ENCODE peak calls at places on chromosomes 13 and 19, in ten cellular contexts. U, O, A, N, Q, C, D, J, T and L are unnamed samples.

GRCh38 chr13:109151696-109152095 is 522.3 kb downstream of the MYO16 start:
- DNase-seq in O (no peak), C (no peak), T (no peak), A (no peak), J (no peak), Q (no peak), D (peak; percentile 46), U (no peak), N (no peak), L (no peak)

GRCh38 chr13:67277581-67277980 is 47.4 kb upstream of the PCDH9 start:
- DNase-seq in D (no peak), C (no peak), Q (no peak), N (no peak), O (no peak), J (no peak), A (no peak), T (no peak), U (no peak), L (no peak)

GRCh38 chr13:45921337-45921736 is 69.8 kb upstream of the SIAH3 start:
- DNase-seq in O (no peak), J (no peak), U (no peak), C (no peak), N (no peak), A (no peak), T (no peak), Q (no peak), D (no peak), L (no peak)

GRCh38 chr13:20363162-20363561 is 131.0 kb upstream of the GJB6 start:
- DNase-seq in C (no peak), O (no peak), U (no peak), A (no peak), J (no peak), N (no peak), Q (no peak), D (no peak), T (no peak), L (no peak)

GRCh38 chr19:33426621-33427475 is 53.3 kb downstream of the CEBPG start:
- DNase-seq in Q (no peak), N (peak; percentile 54), J (no peak), T (no peak), D (no peak), U (no peak), A (no peak), C (no peak), O (no peak), L (no peak)

GRCh38 chr13:113297370-113297871 is 382 bp downstream of the LAMP1 start:
- DNase-seq in U (peak; percentile 11), D (no peak), N (no peak), T (peak; percentile 27), C (no peak), O (peak; percentile 11), Q (peak; percentile 37), A (peak; percentile 60), J (no peak), L (peak; percentile 86)

GRCh38 chr13:34155931-34156607 is 338.1 kb downstream of the RFC3 start:
- DNase-seq in A (no peak), N (no peak), Q (no peak), U (no peak), D (peak; percentile 56), C (no peak), J (no peak), T (no peak), O (peak; percentile 39), L (no peak)

GRCh38 chr13:110132178-110132975 is 174.6 kb downstream of the COL4A1 start:
- DNase-seq in O (no peak), T (no peak), D (no peak), Q (peak; percentile 26), C (no peak), A (no peak), N (no peak), U (no peak), J (no peak), L (peak; percentile 83)

GRCh38 chr19:18803550-18804138 is 12.5 kb upstream of the COMP start:
- DNase-seq in D (no peak), Q (no peak), T (no peak), J (no peak), U (no peak), N (no peak), O (no peak), C (no peak), A (no peak), L (no peak)

GRCh38 chr19:8355631-8356402 is 8.1 kb upstream of the ANGPTL4 start:
- DNase-seq in D (peak; percentile 99), N (no peak), J (peak; percentile 63), Q (peak; percentile 77), O (peak; percentile 100), U (no peak), T (no peak), A (no peak), C (peak; percentile 47), L (no peak)

GRCh38 chr13:100039740-100040139 is 49.2 kb upstream of the PCCA start:
- DNase-seq in A (no peak), O (no peak), D (peak; percentile 33), J (no peak), C (no peak), Q (no peak), T (no peak), N (no peak), U (no peak), L (no peak)

GRCh38 chr19:41795031-41795461 is 1.3 kb upstream of the CEACAM3 start:
- DNase-seq in Q (peak; percentile 70), N (peak; percentile 53), T (no peak), J (peak; percentile 51), U (peak; percentile 54), C (no peak), D (peak; percentile 51), O (peak; percentile 38), A (peak; percentile 59), L (no peak)

GRCh38 chr19:50639121-50640112 is at the start of gene SYT3:
- DNase-seq in N (peak; percentile 79), A (peak; percentile 39), C (no peak), Q (no peak), U (peak; percentile 14), O (peak; percentile 16), T (no peak), J (no peak), D (peak; percentile 29), L (no peak)

GRCh38 chr13:51781246-51782022 is 22.5 kb downstream of the DHRS12 start:
- DNase-seq in O (no peak), Q (no peak), J (no peak), D (no peak), C (no peak), U (no peak), A (no peak), N (no peak), T (no peak), L (no peak)
- TF ChIP-seq CTCF in O (peak; percentile 32), Q (peak; percentile 6), J (no peak), D (peak; percentile 69), C (no peak), U (no peak), A (no peak), N (peak; percentile 15), T (no peak), L (peak; percentile 46)

GRCh38 chr19:3073931-3074595 is 11.8 kb upstream of the TLE5 start:
- DNase-seq in Q (no peak), T (peak; percentile 71), J (no peak), U (no peak), N (no peak), D (no peak), O (peak; percentile 30), C (no peak), A (no peak), L (no peak)
- TF ChIP-seq CTCF in Q (no peak), T (peak; percentile 37), J (no peak), U (no peak), N (no peak), D (peak; percentile 44), O (peak; percentile 12), C (no peak), A (no peak), L (no peak)

GRCh38 chr13:30552567-30552966 is 65.2 kb upstream of the USPL1 start:
- DNase-seq in Q (no peak), T (no peak), A (no peak), C (no peak), U (no peak), O (no peak), N (no peak), J (no peak), D (no peak), L (no peak)
- TF ChIP-seq CTCF in Q (no peak), T (no peak), A (no peak), C (no peak), U (no peak), O (no peak), N (no peak), J (no peak), D (no peak), L (no peak)

GRCh38 chr19:5287066-5287465 is 53.5 kb downstream of the PTPRS start:
- DNase-seq in T (no peak), A (no peak), J (no peak), U (no peak), N (no peak), Q (no peak), O (no peak), D (no peak), C (no peak), L (no peak)

GRCh38 chr19:5290336-5291262 is 50.0 kb downstream of the PTPRS start:
- DNase-seq in C (no peak), Q (no peak), U (no peak), O (no peak), D (no peak), J (no peak), A (no peak), N (no peak), T (no peak), L (no peak)

GRCh38 chr19:5288347-5288739 is 52.3 kb downstream of the PTPRS start:
- DNase-seq in U (no peak), T (no peak), O (no peak), D (no peak), J (no peak), N (no peak), C (no peak), A (no peak), Q (no peak), L (no peak)

GRCh38 chr19:5291588-5292193 is 48.9 kb downstream of the PTPRS start:
- DNase-seq in J (no peak), A (no peak), O (no peak), U (no peak), C (no peak), Q (no peak), T (no peak), D (no peak), N (no peak), L (no peak)

DNA sequence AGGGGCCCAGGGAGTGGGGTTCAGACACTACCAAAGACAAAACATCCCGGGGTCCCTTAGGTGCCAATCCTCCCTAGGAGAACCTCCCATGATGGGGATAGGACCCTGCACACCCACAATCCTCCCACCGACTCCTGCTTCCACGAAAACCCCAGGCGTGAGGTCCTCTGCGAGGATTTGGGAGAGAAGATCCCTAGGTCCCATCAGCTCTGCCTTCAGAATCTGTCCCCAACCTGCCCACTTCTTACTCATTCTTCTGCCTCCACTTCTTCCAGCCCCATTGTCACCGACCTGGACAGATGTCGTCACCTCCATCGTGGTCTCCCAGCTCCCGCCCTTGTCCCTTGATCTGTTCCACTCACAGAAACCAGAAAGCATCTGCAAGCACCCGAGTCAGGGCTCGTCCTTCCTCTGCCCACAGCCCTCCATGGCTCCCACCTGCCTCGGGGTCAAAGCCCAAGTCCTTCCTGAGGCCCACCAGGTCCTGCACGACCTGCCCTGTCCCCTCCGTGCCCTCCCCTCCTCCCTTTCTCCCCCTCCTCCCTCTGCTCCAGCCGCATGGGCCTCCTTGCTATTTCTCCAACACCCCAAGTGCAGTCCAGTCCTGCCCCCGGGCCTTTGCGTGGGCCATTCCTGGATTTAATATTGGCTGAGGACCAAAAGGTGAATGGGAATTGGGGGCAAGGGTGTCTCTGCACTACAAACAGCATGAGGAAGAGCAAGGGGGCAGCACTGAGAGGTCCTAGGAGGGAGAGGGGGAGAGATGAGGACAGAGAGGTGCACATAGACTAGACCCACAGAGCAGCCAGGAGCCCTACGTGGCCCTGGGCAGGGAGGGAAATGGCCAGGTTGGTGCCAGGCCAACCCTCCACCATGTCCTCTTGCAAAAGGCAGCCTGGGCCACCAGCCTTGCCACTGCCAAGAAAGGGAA is 51.3 kb downstream of the PTPRS start:
- DNase-seq in Q (no peak), O (no peak), A (no peak), C (no peak), N (no peak), T (no peak), D (no peak), J (no peak), U (no peak), L (no peak)
- TF ChIP-seq CTCF in Q (no peak), O (no peak), A (no peak), C (no peak), N (no peak), T (no peak), D (peak; percentile 26), J (no peak), U (no peak), L (no peak)